ENCODE peak calls at places on chromosome 15, in four cellular contexts. One of them, this sample, is unnamed.

GRCh38 chr15:42149493-42150245 is 6.8 kb downstream of the PLA2G4F start:
- DNase-seq in SK-N-SH: no peak
- DNase-seq in HepG2: peak
- DNase-seq in K562: no peak
- DNase-seq in this sample: no peak

GRCh38 chr15:85380860-85381535 is 595 bp downstream of the AKAP13 start:
- DNase-seq in SK-N-SH: peak
- DNase-seq in HepG2: no peak
- DNase-seq in K562: no peak
- DNase-seq in this sample: no peak

GRCh38 chr15:89776274-89777072 is at the start of gene MESP2:
- DNase-seq in SK-N-SH: peak
- DNase-seq in HepG2: peak
- DNase-seq in K562: peak
- DNase-seq in this sample: peak

GRCh38 chr15:89119489-89120478 is 31.5 kb downstream of the ABHD2 start:
- DNase-seq in SK-N-SH: no peak
- DNase-seq in HepG2: peak
- DNase-seq in K562: no peak
- DNase-seq in this sample: no peak

GRCh38 chr15:48564690-48565089 is 80.8 kb downstream of the FBN1 start:
- DNase-seq in SK-N-SH: no peak
- DNase-seq in HepG2: no peak
- DNase-seq in K562: no peak
- DNase-seq in this sample: no peak

GRCh38 chr15:80325206-80325605 is 73.2 kb upstream of the CTXND1 start:
- DNase-seq in SK-N-SH: no peak
- DNase-seq in HepG2: no peak
- DNase-seq in K562: no peak
- DNase-seq in this sample: no peak

GRCh38 chr15:100060276-100060926 is 281.4 kb downstream of the ADAMTS17 start:
- DNase-seq in SK-N-SH: no peak
- DNase-seq in HepG2: no peak
- DNase-seq in K562: no peak
- DNase-seq in this sample: no peak

GRCh38 chr15:38192496-38192895 is 60.1 kb upstream of the SPRED1 start:
- DNase-seq in SK-N-SH: no peak
- DNase-seq in HepG2: no peak
- DNase-seq in K562: no peak
- DNase-seq in this sample: no peak

GRCh38 chr15:60583946-60584345 is 105.0 kb upstream of the ICE2 start:
- DNase-seq in SK-N-SH: no peak
- DNase-seq in HepG2: peak
- DNase-seq in K562: no peak
- DNase-seq in this sample: no peak

GRCh38 chr15:98057453-98057852 is 97.0 kb downstream of the ARRDC4 start:
- DNase-seq in SK-N-SH: no peak
- DNase-seq in HepG2: no peak
- DNase-seq in K562: no peak
- DNase-seq in this sample: no peak

GRCh38 chr15:45129651-45130129 is at the start of the genes DUOX1 and DUOXA1:
- DNase-seq in SK-N-SH: no peak
- DNase-seq in HepG2: no peak
- DNase-seq in K562: peak
- DNase-seq in this sample: peak

GRCh38 chr15:90213123-90213817 is 12.1 kb downstream of the SEMA4B start:
- DNase-seq in SK-N-SH: no peak
- DNase-seq in HepG2: no peak
- DNase-seq in K562: peak
- DNase-seq in this sample: no peak

GRCh38 chr15:80375968-80376891 is 28.0 kb upstream of the ARNT2 start:
- DNase-seq in SK-N-SH: no peak
- DNase-seq in HepG2: no peak
- DNase-seq in K562: no peak
- DNase-seq in this sample: no peak

GRCh38 chr15:77630956-77631789 is 1.5 kb downstream of the LINGO1 start:
- DNase-seq in SK-N-SH: peak
- DNase-seq in HepG2: no peak
- DNase-seq in K562: no peak
- DNase-seq in this sample: no peak

GRCh38 chr15:90871716-90872480 is 3.5 kb downstream of the FURIN start:
- DNase-seq in SK-N-SH: peak
- DNase-seq in HepG2: no peak
- DNase-seq in K562: peak
- DNase-seq in this sample: no peak

GRCh38 chr15:69613182-69613581 is 160.6 kb downstream of the RPLP1 start:
- DNase-seq in SK-N-SH: no peak
- DNase-seq in HepG2: no peak
- DNase-seq in K562: no peak
- DNase-seq in this sample: no peak

GRCh38 chr15:56034514-56034913 is 41.1 kb upstream of the NEDD4 start:
- DNase-seq in SK-N-SH: no peak
- DNase-seq in HepG2: no peak
- DNase-seq in K562: no peak
- DNase-seq in this sample: no peak

GRCh38 chr15:51874751-51875644 is 45.5 kb downstream of the TMOD3 start:
- DNase-seq in SK-N-SH: no peak
- DNase-seq in HepG2: peak
- DNase-seq in K562: peak
- DNase-seq in this sample: peak

GRCh38 chr15:57611938-57612337 is 20.2 kb downstream of the MYZAP start:
- DNase-seq in SK-N-SH: peak
- DNase-seq in HepG2: peak
- DNase-seq in K562: no peak
- DNase-seq in this sample: peak

GRCh38 chr15:89665449-89666146 is 10.3 kb upstream of the KIF7 start:
- DNase-seq in SK-N-SH: peak
- DNase-seq in HepG2: no peak
- DNase-seq in K562: no peak
- DNase-seq in this sample: no peak

GRCh38 chr15:39118510-39118909 is 462.4 kb upstream of the THBS1 start:
- DNase-seq in SK-N-SH: no peak
- DNase-seq in HepG2: no peak
- DNase-seq in K562: no peak
- DNase-seq in this sample: no peak

GRCh38 chr15:80562846-80563245 is 132.3 kb upstream of the ABHD17C start:
- DNase-seq in SK-N-SH: no peak
- DNase-seq in HepG2: no peak
- DNase-seq in K562: no peak
- DNase-seq in this sample: no peak

GRCh38 chr15:64703632-64703959 is 71.8 kb downstream of the RBPMS2 start:
- DNase-seq in SK-N-SH: peak
- DNase-seq in HepG2: no peak
- DNase-seq in K562: peak
- DNase-seq in this sample: no peak

GRCh38 chr15:88089019-88089603 is 167.4 kb downstream of the NTRK3 start:
- DNase-seq in SK-N-SH: no peak
- DNase-seq in HepG2: no peak
- DNase-seq in K562: no peak
- DNase-seq in this sample: no peak

GRCh38 chr15:43776101-43776717 is 557 bp downstream of the ELL3 start:
- DNase-seq in SK-N-SH: no peak
- DNase-seq in HepG2: no peak
- DNase-seq in K562: peak
- DNase-seq in this sample: no peak

GRCh38 chr15:101329309-101329863 is 34.3 kb upstream of the SNRPA1 start:
- DNase-seq in SK-N-SH: no peak
- DNase-seq in HepG2: no peak
- DNase-seq in K562: no peak
- DNase-seq in this sample: no peak
- TF ChIP-seq JUND in SK-N-SH: no peak
- TF ChIP-seq JUND in HepG2: no peak
- TF ChIP-seq JUND in K562: no peak
- TF ChIP-seq JUND in this sample: no peak

DNA sequence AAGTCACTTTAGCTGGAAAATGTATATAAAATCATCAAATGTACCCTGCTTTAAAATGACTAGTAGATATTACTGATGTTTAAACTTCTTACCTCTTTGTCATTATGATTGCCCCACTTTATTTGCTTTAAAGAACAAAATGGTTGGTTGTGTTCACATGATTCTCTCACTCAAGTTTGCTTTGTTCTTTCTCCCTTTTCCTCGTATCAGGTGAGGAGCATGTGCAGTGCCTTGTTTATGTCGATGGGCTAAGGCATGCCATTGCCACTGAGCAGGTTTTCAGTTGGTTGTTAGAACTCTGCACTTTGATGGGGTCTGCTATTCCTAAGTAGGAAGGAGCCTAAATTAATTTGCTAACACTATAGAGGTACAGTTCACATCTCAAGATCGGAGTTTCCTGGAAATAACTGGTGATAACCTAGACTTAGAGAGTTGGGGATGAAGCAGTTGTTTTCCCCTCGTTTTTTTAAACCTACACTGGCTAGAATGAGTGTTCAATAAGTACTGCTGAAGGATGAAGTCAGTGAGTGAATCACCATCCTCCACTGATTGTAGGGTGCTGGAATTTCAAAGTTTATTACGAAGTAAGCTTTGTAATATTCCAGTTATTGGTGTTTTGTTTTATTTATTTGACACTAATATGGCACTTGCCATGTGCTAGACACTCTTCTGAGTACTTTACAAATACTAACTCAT is 5.5 kb downstream of the MAP2K5 start:
- DNase-seq in SK-N-SH: no peak
- DNase-seq in HepG2: no peak
- DNase-seq in K562: no peak
- DNase-seq in this sample: no peak
- TF ChIP-seq ELF1 in SK-N-SH: no peak
- TF ChIP-seq ELF1 in HepG2: no peak
- TF ChIP-seq ELF1 in K562: no peak
- TF ChIP-seq ELF1 in this sample: no peak

GRCh38 chr15:68593826-68594532 is 15.2 kb downstream of the CORO2B start:
- DNase-seq in SK-N-SH: no peak
- DNase-seq in HepG2: no peak
- DNase-seq in K562: no peak
- DNase-seq in this sample: no peak
- TF ChIP-seq JUND in SK-N-SH: no peak
- TF ChIP-seq JUND in HepG2: no peak
- TF ChIP-seq JUND in K562: no peak
- TF ChIP-seq JUND in this sample: no peak

DNA sequence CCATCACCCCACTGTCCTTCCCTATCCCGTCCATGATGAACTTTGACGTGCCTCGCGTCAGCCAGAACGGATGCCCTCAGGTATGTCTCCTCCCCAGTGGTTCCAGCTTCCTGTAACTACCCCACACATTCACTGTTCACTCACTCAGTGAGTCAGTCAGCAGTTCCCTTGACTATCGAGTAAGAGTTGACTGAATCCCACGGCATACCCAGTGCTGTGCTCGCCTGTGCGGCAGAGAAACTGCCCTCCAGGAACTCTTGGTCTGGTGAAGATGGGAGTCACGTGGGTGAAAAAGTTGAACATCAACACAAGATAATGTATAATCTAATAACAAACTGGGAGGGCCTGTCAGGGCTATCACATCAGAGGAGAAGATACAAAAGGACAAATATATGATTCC is 36.7 kb downstream of the CCDC33 start:
- DNase-seq in SK-N-SH: no peak
- DNase-seq in HepG2: no peak
- DNase-seq in K562: no peak
- DNase-seq in this sample: no peak
- TF ChIP-seq ELF1 in SK-N-SH: no peak
- TF ChIP-seq ELF1 in HepG2: no peak
- TF ChIP-seq ELF1 in K562: no peak
- TF ChIP-seq ELF1 in this sample: no peak